ENCODE peak calls at places on chromosomes 3 and 15, in ten cellular contexts. One of them, this sample, is unnamed.

GRCh38 chr3:15948403-15948802 is 150.6 kb upstream of the ANKRD28 start:
- DNase-seq in sigmoid colon: no peak
- DNase-seq in stomach: no peak
- DNase-seq in adrenal gland: no peak
- DNase-seq in heart left ventricle: no peak
- DNase-seq in right lobe of liver: no peak
- DNase-seq in lower leg skin: no peak
- DNase-seq in tibial nerve: no peak
- DNase-seq in transverse colon: no peak
- DNase-seq in HCT116: no peak
- DNase-seq in this sample: no peak

GRCh38 chr15:31004220-31004733 is 12.8 kb upstream of the MTMR10 start:
- DNase-seq in tibial nerve: no peak
- DNase-seq in stomach: peak; percentile 36
- DNase-seq in adrenal gland: peak; percentile 49
- DNase-seq in right lobe of liver: no peak
- DNase-seq in HCT116: no peak
- DNase-seq in sigmoid colon: no peak
- DNase-seq in transverse colon: peak; percentile 69
- DNase-seq in lower leg skin: no peak
- DNase-seq in heart left ventricle: peak; percentile 63
- DNase-seq in this sample: no peak

GRCh38 chr15:93451265-93451664 is 362.3 kb upstream of the RGMA start:
- DNase-seq in heart left ventricle: no peak
- DNase-seq in tibial nerve: peak; percentile 60
- DNase-seq in lower leg skin: no peak
- DNase-seq in adrenal gland: no peak
- DNase-seq in sigmoid colon: no peak
- DNase-seq in transverse colon: no peak
- DNase-seq in stomach: no peak
- DNase-seq in right lobe of liver: no peak
- DNase-seq in HCT116: no peak
- DNase-seq in this sample: no peak

GRCh38 chr15:22871481-22872076 is 33.1 kb downstream of the NIPA2 start:
- DNase-seq in stomach: no peak
- DNase-seq in tibial nerve: no peak
- DNase-seq in HCT116: no peak
- DNase-seq in heart left ventricle: no peak
- DNase-seq in lower leg skin: peak; percentile 76
- DNase-seq in right lobe of liver: no peak
- DNase-seq in adrenal gland: no peak
- DNase-seq in sigmoid colon: no peak
- DNase-seq in transverse colon: no peak
- DNase-seq in this sample: no peak

GRCh38 chr3:151875759-151876158 is 2.3 kb downstream of the SUCNR1 start:
- DNase-seq in transverse colon: no peak
- DNase-seq in lower leg skin: no peak
- DNase-seq in stomach: no peak
- DNase-seq in HCT116: no peak
- DNase-seq in heart left ventricle: no peak
- DNase-seq in adrenal gland: no peak
- DNase-seq in right lobe of liver: no peak
- DNase-seq in tibial nerve: no peak
- DNase-seq in sigmoid colon: no peak
- DNase-seq in this sample: no peak

GRCh38 chr3:197380786-197381185 is 82.4 kb upstream of the DLG1 start:
- DNase-seq in right lobe of liver: no peak
- DNase-seq in tibial nerve: no peak
- DNase-seq in lower leg skin: peak; percentile 63
- DNase-seq in adrenal gland: no peak
- DNase-seq in heart left ventricle: no peak
- DNase-seq in sigmoid colon: peak; percentile 24
- DNase-seq in stomach: no peak
- DNase-seq in transverse colon: no peak
- DNase-seq in HCT116: no peak
- DNase-seq in this sample: no peak

GRCh38 chr3:3074551-3075257 is 35.5 kb downstream of the IL5RA start:
- DNase-seq in tibial nerve: no peak
- DNase-seq in HCT116: no peak
- DNase-seq in right lobe of liver: no peak
- DNase-seq in stomach: no peak
- DNase-seq in heart left ventricle: no peak
- DNase-seq in lower leg skin: no peak
- DNase-seq in sigmoid colon: no peak
- DNase-seq in transverse colon: no peak
- DNase-seq in adrenal gland: no peak
- DNase-seq in this sample: no peak

GRCh38 chr3:2783261-2783660 is 326.9 kb downstream of the IL5RA start:
- DNase-seq in sigmoid colon: no peak
- DNase-seq in stomach: no peak
- DNase-seq in lower leg skin: no peak
- DNase-seq in right lobe of liver: no peak
- DNase-seq in heart left ventricle: no peak
- DNase-seq in adrenal gland: no peak
- DNase-seq in tibial nerve: no peak
- DNase-seq in HCT116: no peak
- DNase-seq in transverse colon: no peak
- DNase-seq in this sample: no peak

DNA sequence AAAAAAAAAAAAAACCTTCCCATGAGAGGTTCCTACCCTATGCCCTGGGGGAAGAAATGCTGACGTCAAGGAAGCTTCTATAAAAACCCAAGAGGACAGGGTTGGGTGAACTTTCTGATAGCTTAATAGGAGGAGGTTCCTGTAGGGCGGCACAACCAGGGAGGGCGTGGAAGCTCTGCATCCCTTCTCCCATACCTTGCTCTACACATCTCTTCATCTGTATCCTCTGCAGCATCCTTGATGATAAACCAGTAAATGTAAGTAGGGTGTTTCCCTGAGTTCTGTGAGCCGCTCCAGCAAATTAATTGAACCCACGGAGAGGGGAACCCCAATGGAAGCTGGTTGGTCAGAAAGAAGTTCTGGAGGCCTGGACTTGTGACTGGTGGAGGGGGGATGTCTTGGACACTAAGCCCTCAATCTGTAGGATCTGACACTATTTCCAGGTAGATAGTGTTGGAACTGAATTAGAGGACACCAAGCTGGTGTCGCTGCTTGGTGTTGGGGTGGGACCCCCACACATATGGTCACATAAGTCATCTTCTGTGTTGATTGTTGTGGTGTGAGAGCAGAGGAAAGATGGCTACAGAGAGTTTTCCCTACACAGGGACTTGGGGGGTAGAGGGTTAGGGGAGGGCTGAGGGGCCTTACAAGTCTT is 91.5 kb downstream of the ST6GAL1 start:
- DNase-seq in tibial nerve: no peak
- DNase-seq in stomach: no peak
- DNase-seq in adrenal gland: no peak
- DNase-seq in sigmoid colon: no peak
- DNase-seq in heart left ventricle: no peak
- DNase-seq in lower leg skin: no peak
- DNase-seq in HCT116: no peak
- DNase-seq in transverse colon: no peak
- DNase-seq in right lobe of liver: no peak
- DNase-seq in this sample: no peak
- TF ChIP-seq CTCF in tibial nerve: no peak
- TF ChIP-seq CTCF in stomach: no peak
- TF ChIP-seq CTCF in adrenal gland: no peak
- TF ChIP-seq CTCF in sigmoid colon: no peak
- TF ChIP-seq CTCF in heart left ventricle: no peak
- TF ChIP-seq CTCF in lower leg skin: no peak
- TF ChIP-seq CTCF in HCT116: no peak
- TF ChIP-seq CTCF in transverse colon: no peak
- TF ChIP-seq CTCF in right lobe of liver: no peak
- TF ChIP-seq CTCF in this sample: no peak

GRCh38 chr15:40340038-40340739 is 550 bp downstream of the CCDC9B start:
- DNase-seq in transverse colon: peak; percentile 76
- DNase-seq in right lobe of liver: no peak
- DNase-seq in stomach: peak; percentile 70
- DNase-seq in HCT116: no peak
- DNase-seq in tibial nerve: peak; percentile 47
- DNase-seq in adrenal gland: peak; percentile 89
- DNase-seq in sigmoid colon: peak; percentile 96
- DNase-seq in lower leg skin: no peak
- DNase-seq in heart left ventricle: peak; percentile 91
- DNase-seq in this sample: peak; percentile 87
- H3K4me3 ChIP-seq in transverse colon: peak overlapping the region; percentile 33
- H3K4me3 ChIP-seq in right lobe of liver: peak overlapping the region; percentile 21
- H3K4me3 ChIP-seq in stomach: peak overlapping the region; percentile 40
- H3K4me3 ChIP-seq in HCT116: peak overlapping the region; percentile 60
- H3K4me3 ChIP-seq in tibial nerve: peak overlapping the region; percentile 44
- H3K4me3 ChIP-seq in adrenal gland: peak overlapping the region; percentile 54
- H3K4me3 ChIP-seq in sigmoid colon: peak overlapping the region; percentile 66
- H3K4me3 ChIP-seq in lower leg skin: no peak overlapping the region
- H3K4me3 ChIP-seq in heart left ventricle: peak overlapping the region; percentile 50
- H3K4me3 ChIP-seq in this sample: peak overlapping the region; percentile 32

GRCh38 chr15:47801522-47801921 is 84.2 kb downstream of the SEMA6D start:
- DNase-seq in lower leg skin: peak; percentile 86
- DNase-seq in stomach: no peak
- DNase-seq in tibial nerve: no peak
- DNase-seq in sigmoid colon: no peak
- DNase-seq in adrenal gland: no peak
- DNase-seq in heart left ventricle: no peak
- DNase-seq in transverse colon: no peak
- DNase-seq in right lobe of liver: no peak
- DNase-seq in HCT116: no peak
- DNase-seq in this sample: no peak

GRCh38 chr15:47792231-47792630 is 74.9 kb downstream of the SEMA6D start:
- DNase-seq in stomach: no peak
- DNase-seq in right lobe of liver: no peak
- DNase-seq in adrenal gland: no peak
- DNase-seq in lower leg skin: no peak
- DNase-seq in heart left ventricle: no peak
- DNase-seq in sigmoid colon: no peak
- DNase-seq in HCT116: no peak
- DNase-seq in tibial nerve: no peak
- DNase-seq in transverse colon: no peak
- DNase-seq in this sample: no peak

GRCh38 chr15:47795864-47796263 is 78.6 kb downstream of the SEMA6D start:
- DNase-seq in tibial nerve: no peak
- DNase-seq in HCT116: no peak
- DNase-seq in lower leg skin: no peak
- DNase-seq in transverse colon: no peak
- DNase-seq in right lobe of liver: no peak
- DNase-seq in heart left ventricle: no peak
- DNase-seq in stomach: no peak
- DNase-seq in adrenal gland: no peak
- DNase-seq in sigmoid colon: no peak
- DNase-seq in this sample: no peak

GRCh38 chr15:47794266-47794914 is 77.1 kb downstream of the SEMA6D start:
- DNase-seq in sigmoid colon: no peak
- DNase-seq in tibial nerve: no peak
- DNase-seq in adrenal gland: no peak
- DNase-seq in lower leg skin: no peak
- DNase-seq in transverse colon: no peak
- DNase-seq in stomach: no peak
- DNase-seq in heart left ventricle: no peak
- DNase-seq in HCT116: no peak
- DNase-seq in right lobe of liver: no peak
- DNase-seq in this sample: no peak

DNA sequence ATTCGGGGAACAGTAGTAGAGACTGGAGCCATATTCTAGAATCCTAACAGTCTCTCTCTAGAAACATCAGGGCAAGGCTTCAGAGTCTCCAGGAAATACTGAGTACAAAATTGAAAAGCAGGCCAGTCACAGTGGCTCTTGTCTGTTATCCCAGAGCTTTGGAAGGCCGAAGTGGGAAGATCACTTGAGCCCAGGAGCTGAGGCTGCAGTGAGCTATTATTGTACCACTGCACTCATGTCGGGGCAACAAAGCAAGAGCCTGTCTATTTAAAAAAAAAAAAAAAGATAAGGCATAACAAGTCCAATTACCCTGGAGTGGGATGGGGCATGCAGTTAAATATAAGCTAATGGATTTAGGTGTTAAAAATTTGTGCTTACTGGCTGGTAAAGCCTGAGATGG is 79.0 kb downstream of the SEMA6D start:
- DNase-seq in right lobe of liver: no peak
- DNase-seq in heart left ventricle: no peak
- DNase-seq in lower leg skin: no peak
- DNase-seq in adrenal gland: no peak
- DNase-seq in sigmoid colon: no peak
- DNase-seq in transverse colon: no peak
- DNase-seq in tibial nerve: no peak
- DNase-seq in HCT116: no peak
- DNase-seq in stomach: no peak
- DNase-seq in this sample: no peak
- TF ChIP-seq POLR2A in right lobe of liver: no peak
- TF ChIP-seq POLR2A in heart left ventricle: no peak
- TF ChIP-seq POLR2A in lower leg skin: no peak
- TF ChIP-seq POLR2A in adrenal gland: no peak
- TF ChIP-seq POLR2A in sigmoid colon: no peak
- TF ChIP-seq POLR2A in transverse colon: no peak
- TF ChIP-seq POLR2A in tibial nerve: no peak
- TF ChIP-seq POLR2A in HCT116: no peak
- TF ChIP-seq POLR2A in stomach: no peak
- TF ChIP-seq POLR2A in this sample: no peak

DNA sequence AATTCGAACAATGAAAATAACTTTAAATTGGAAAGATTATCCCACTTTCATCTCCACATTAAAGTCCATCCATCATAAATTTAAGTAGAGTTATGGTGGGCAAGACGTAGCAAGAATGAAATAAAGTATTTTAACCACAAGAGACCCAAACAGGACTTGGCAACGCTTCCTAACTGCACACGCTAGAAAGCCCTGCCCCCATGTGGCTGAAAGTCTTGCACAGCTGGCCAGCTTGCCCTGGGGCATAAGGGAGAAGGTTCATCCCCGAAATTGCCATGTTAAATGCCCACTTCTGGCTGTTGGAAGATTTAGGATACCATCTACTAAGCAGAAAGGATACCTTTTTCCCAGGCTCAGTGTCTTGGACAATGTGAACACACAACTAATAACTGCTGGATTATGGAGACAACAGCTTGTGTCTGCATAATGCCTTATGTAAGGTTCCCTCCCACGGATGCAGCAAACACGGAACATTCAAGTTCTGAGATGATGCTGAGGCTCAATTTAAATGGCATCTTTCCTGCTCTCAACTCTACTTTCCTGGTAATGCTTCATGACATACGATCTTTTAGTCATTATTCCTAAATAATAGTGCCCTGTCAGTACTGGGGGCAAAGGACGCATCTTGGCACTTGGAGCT is 116.6 kb upstream of the TJP1 start:
- DNase-seq in adrenal gland: no peak
- DNase-seq in heart left ventricle: no peak
- DNase-seq in transverse colon: no peak
- DNase-seq in HCT116: no peak
- DNase-seq in stomach: no peak
- DNase-seq in lower leg skin: no peak
- DNase-seq in tibial nerve: no peak
- DNase-seq in right lobe of liver: no peak
- DNase-seq in sigmoid colon: no peak
- DNase-seq in this sample: no peak
- TF ChIP-seq CTCF in adrenal gland: peak; percentile 11
- TF ChIP-seq CTCF in heart left ventricle: peak; percentile 22
- TF ChIP-seq CTCF in transverse colon: no peak
- TF ChIP-seq CTCF in HCT116: peak; percentile 41
- TF ChIP-seq CTCF in stomach: no peak
- TF ChIP-seq CTCF in lower leg skin: no peak
- TF ChIP-seq CTCF in tibial nerve: no peak
- TF ChIP-seq CTCF in right lobe of liver: peak; percentile 13
- TF ChIP-seq CTCF in sigmoid colon: no peak
- TF ChIP-seq CTCF in this sample: peak; percentile 35